ENCODE peak calls at places on chromosome 3, in four cellular contexts. R, N, G and I are unnamed samples.

GRCh38 chr3:46423588-46423987 is 16.5 kb downstream of the CCRL2 start:
- DNase-seq in R (no peak), N (no peak), G (no peak), I (no peak)

GRCh38 chr3:152026033-152026556 is 152.7 kb downstream of the SUCNR1 start:
- DNase-seq in R (no peak), N (no peak), G (no peak), I (no peak)

GRCh38 chr3:42666022-42666421 is 12.5 kb downstream of the ZBTB47 start:
- DNase-seq in R (no peak), N (no peak), G (no peak), I (no peak)

GRCh38 chr3:192916455-192917257 is 1.0 kb downstream of the MB21D2 start:
- DNase-seq in R (peak; percentile 52), N (peak; percentile 75), G (peak; percentile 83), I (peak; percentile 50)

GRCh38 chr3:10434144-10434937 is 71.0 kb downstream of the ATP2B2 start:
- DNase-seq in R (no peak), N (no peak), G (no peak), I (no peak)

GRCh38 chr3:183122257-183122932 is 23.1 kb upstream of the MCCC1 start:
- DNase-seq in R (no peak), N (no peak), G (no peak), I (no peak)

GRCh38 chr3:57557088-57557537 is 1.0 kb downstream of the PDE12 start:
- DNase-seq in R (no peak), N (no peak), G (no peak), I (no peak)

GRCh38 chr3:107855710-107856109 is 235.1 kb downstream of the CD47 start:
- DNase-seq in R (no peak), N (no peak), G (no peak), I (no peak)

GRCh38 chr3:58155838-58156237 is 54.9 kb downstream of the DNASE1L3 start:
- DNase-seq in R (no peak), N (no peak), G (no peak), I (no peak)

GRCh38 chr3:65877160-65877559 is 161.6 kb downstream of the MAGI1 start:
- DNase-seq in R (no peak), N (no peak), G (no peak), I (no peak)

GRCh38 chr3:48143977-48144376 is 44.2 kb downstream of the CDC25A start:
- DNase-seq in R (no peak), N (no peak), G (no peak), I (no peak)

GRCh38 chr3:39180546-39181346 is 11.6 kb downstream of the XIRP1 start:
- DNase-seq in R (peak; percentile 93), N (peak; percentile 91), G (peak; percentile 97), I (peak; percentile 81)

GRCh38 chr3:48407542-48408099 is 22.3 kb downstream of the PLXNB1 start:
- DNase-seq in R (no peak), N (peak; percentile 2), G (no peak), I (no peak)

GRCh38 chr3:56839784-56840724 is 38.3 kb upstream of the ARHGEF3 start:
- DNase-seq in R (no peak), N (no peak), G (no peak), I (no peak)

GRCh38 chr3:72082776-72083477 is 298.0 kb upstream of the PROK2 start:
- DNase-seq in R (no peak), N (no peak), G (no peak), I (no peak)

GRCh38 chr3:125083776-125084175 is 28.0 kb upstream of the HEG1 start:
- DNase-seq in R (no peak), N (no peak), G (no peak), I (no peak)

GRCh38 chr3:58544546-58544945 is 7.6 kb upstream of the ACOX2 start:
- DNase-seq in R (no peak), N (no peak), G (no peak), I (no peak)

GRCh38 chr3:52218454-52218853 is 7.0 kb downstream of the TLR9 start:
- DNase-seq in R (no peak), N (no peak), G (peak; percentile 60), I (no peak)

GRCh38 chr3:49722896-49723295 is 855 bp downstream of the GMPPB start:
- DNase-seq in R (no peak), N (no peak), G (peak; percentile 63), I (peak; percentile 9)

GRCh38 chr3:32255345-32255744 is 16.9 kb downstream of the CMTM8 start:
- DNase-seq in R (no peak), N (no peak), G (no peak), I (no peak)

GRCh38 chr3:127775398-127776109 is 46.8 kb downstream of the MGLL start:
- DNase-seq in R (no peak), N (peak; percentile 78), G (peak; percentile 69), I (no peak)

GRCh38 chr3:53027254-53027844 is 18.5 kb downstream of the SFMBT1 start:
- DNase-seq in R (no peak), N (no peak), G (no peak), I (no peak)

GRCh38 chr3:138124689-138125420 is 7.3 kb downstream of the A4GNT start:
- DNase-seq in R (no peak), N (no peak), G (peak; percentile 68), I (no peak)

GRCh38 chr3:58135712-58136543 is 74.8 kb downstream of the DNASE1L3 start:
- DNase-seq in R (no peak), N (peak; percentile 51), G (no peak), I (no peak)

GRCh38 chr3:66923991-66924390 is 74.1 kb upstream of the KBTBD8 start:
- DNase-seq in R (no peak), N (no peak), G (no peak), I (no peak)

GRCh38 chr3:120642368-120642948 is 39.6 kb downstream of the HGD start:
- DNase-seq in R (no peak), N (no peak), G (no peak), I (no peak)

GRCh38 chr3:43909149-43909548 is 218.4 kb downstream of the ABHD5 start:
- DNase-seq in R (no peak), N (no peak), G (no peak), I (no peak)

GRCh38 chr3:123632161-123632655 is 47.4 kb upstream of the HACD2 start:
- DNase-seq in R (peak; percentile 85), N (peak; percentile 25), G (no peak), I (no peak)

GRCh38 chr3:38030126-38031021 is 932 bp upstream of the PLCD1 start:
- DNase-seq in R (no peak), N (no peak), G (peak; percentile 64), I (no peak)

GRCh38 chr3:188905580-188905979 is 266.2 kb upstream of the TPRG1 start:
- DNase-seq in R (no peak), N (no peak), G (no peak), I (no peak)

GRCh38 chr3:187920871-187921270 is 175.6 kb upstream of the BCL6 start:
- DNase-seq in R (no peak), N (no peak), G (no peak), I (no peak)

GRCh38 chr3:49222002-49222401 is 50.6 kb downstream of the KLHDC8B start:
- DNase-seq in R (no peak), N (no peak), G (no peak), I (no peak)

GRCh38 chr3:16374047-16375019 is 109.3 kb downstream of the OXNAD1 start:
- DNase-seq in R (no peak), N (no peak), G (no peak), I (no peak)

DNA sequence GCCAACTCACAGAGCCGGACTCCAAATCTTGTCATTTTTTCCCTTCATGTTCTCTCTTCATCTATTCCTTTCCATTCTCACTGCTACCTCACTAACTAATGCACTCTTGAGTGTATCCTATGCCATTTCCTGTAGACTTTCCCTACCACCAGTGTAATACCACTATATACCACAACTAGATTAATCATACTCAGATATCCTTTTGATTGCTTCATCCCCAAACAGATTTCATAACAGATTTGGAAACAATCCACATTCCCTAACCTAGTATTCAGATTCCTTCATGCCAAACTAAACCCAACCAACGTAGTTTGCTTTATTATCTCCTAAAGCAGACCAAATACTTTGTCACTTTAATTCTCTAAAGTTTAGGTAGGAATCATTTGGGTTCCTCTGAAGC is 2.6 kb upstream of the PLOD2 start:
- DNase-seq in R (no peak), N (no peak), G (no peak), I (no peak)
- TF ChIP-seq CTCF in R (peak; percentile 41), N (no peak), G (peak; percentile 23), I (no peak)

DNA sequence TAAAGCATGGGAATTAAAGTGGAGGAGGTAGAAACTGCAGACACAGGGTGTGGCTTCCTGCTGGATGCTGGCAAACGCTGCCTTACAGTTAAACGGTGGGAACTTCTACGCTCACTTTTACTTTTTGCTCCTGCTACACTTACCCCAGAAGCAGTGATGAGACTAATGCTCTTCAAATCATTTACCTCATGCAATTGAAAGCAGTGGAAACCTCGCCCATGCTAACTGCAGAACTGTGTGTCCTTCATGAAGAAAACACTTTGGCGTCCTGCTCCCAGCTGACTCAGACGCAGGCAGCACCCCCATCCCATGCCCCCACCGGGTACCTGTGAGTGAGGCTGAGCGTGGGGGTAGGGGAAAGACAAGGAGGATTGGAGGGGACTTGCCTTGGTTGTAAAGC is 31.8 kb downstream of the UPK1B start:
- DNase-seq in R (no peak), N (no peak), G (no peak), I (no peak)
- TF ChIP-seq CTCF in R (no peak), N (no peak), G (no peak), I (no peak)

DNA sequence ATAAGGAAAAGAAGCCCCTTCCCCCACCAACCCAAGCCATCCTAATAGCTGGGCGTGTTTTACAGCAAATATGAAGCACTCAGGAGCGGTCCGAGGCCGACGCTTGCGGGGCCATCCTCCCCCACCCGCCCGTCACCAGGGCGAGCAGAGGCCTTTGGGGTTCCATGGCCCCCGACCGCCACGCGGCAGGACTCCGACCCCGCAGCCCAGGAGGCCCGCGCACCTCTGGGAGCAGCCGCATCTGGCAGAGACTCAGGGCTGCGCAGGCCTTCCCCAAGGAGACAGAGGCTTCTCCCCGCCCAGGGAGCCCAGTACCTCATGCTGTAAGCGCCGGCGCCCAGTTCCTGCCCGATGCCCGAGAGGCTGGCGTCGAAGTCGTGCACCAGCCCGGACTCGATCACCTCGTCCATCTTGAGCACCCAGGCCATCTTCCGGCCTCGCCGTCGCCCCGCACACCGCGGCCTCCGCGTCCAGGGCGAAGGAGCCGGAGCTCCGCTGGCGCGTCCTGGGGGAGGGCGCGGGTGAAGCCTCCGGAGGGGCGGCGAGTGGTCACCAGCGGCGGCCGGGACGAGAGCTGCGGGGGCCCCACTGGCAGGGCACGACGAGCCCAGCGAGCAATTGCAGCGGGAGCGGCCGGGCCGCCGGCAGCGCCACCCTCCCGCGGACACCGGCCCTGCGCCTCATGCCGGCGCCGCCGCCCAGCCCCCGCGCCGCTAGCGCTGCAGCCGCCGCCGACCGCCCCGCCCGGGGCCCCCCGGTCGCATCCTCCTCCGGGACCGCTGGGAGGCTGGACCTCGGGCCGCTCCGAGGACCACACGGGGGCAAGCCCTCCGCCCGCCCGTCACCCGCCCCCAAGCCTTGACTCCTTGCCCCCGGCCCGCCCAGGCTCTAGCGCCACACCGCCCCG is 531 bp downstream of the UBP1 start:
- DNase-seq in R (peak; percentile 26), N (peak; percentile 36), G (peak; percentile 85), I (peak; percentile 51)
- TF ChIP-seq CTCF in R (no peak), N (peak; percentile 47), G (no peak), I (peak; percentile 46)

DNA sequence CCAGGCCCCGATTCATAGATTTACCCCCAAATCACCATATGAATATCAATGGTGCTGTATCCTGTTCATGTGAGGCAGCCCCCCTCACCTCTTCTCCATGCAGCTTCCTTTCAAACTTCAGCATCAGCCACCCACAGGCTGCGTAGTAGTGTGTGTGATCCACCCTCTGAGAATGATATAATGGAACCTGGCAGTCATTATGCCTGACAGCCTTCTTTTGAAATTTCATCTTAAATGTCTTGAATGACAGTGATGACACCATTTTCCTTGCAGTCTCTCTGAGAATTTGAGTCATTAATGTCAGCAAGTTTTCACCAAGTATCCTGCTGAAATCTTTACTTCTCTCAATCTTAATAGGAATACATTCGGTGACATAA is 3.5 kb upstream of the CLRN1 start:
- DNase-seq in R (no peak), N (no peak), G (no peak), I (no peak)
- TF ChIP-seq CTCF in R (no peak), N (no peak), G (no peak), I (no peak)